ENCODE peak calls at places on chromosomes 1 and 21, in six cellular contexts. H is IMR-90, M is trophoblast cell, F is mesendoderm, K is H1, J is mesenchymal stem cell. B is an unnamed sample.

GRCh38 chr1:74463301-74463988 is 49.0 kb downstream of the LRRC53 start:
- DNase-seq in M (peak; percentile 48), J (no peak), K (no peak), H (peak; percentile 65), F (no peak), B (no peak)

GRCh38 chr1:3430820-3431219 is 23.6 kb upstream of the ARHGEF16 start:
- DNase-seq in K (no peak), J (no peak), F (no peak), M (no peak), H (no peak), B (no peak)

GRCh38 chr21:41865002-41865777 is 14.0 kb downstream of the PRDM15 start:
- DNase-seq in H (no peak), M (no peak), K (no peak), F (peak; percentile 15), J (no peak), B (no peak)

GRCh38 chr1:18314399-18314798 is 166.3 kb upstream of the KLHDC7A start:
- DNase-seq in M (no peak), H (no peak), J (no peak), K (no peak), F (no peak), B (no peak)

GRCh38 chr1:107883562-107883961 is 81.4 kb downstream of the VAV3 start:
- DNase-seq in J (no peak), M (no peak), H (no peak), F (no peak), K (no peak), B (no peak)

GRCh38 chr21:26637346-26637745 is 64.3 kb upstream of the CYYR1 start:
- DNase-seq in J (peak; percentile 12), H (no peak), K (no peak), M (no peak), F (no peak), B (no peak)

GRCh38 chr1:15994590-15995351 is 9.3 kb upstream of the SRARP start:
- DNase-seq in M (peak; percentile 82), H (peak; percentile 56), F (peak; percentile 53), J (peak; percentile 70), K (no peak), B (no peak)

GRCh38 chr21:39972471-39972870 is 105.2 kb downstream of the PCP4 start:
- DNase-seq in M (peak; percentile 18), J (no peak), H (no peak), F (no peak), K (no peak), B (no peak)

GRCh38 chr1:32761253-32761877 is 55.8 kb downstream of the YARS1 start:
- DNase-seq in H (peak; percentile 81), J (peak; percentile 83), F (peak; percentile 77), K (no peak), M (peak; percentile 58), B (no peak)

GRCh38 chr1:170145691-170146676 is at the start of gene NTMT2:
- DNase-seq in M (peak; percentile 74), J (no peak), H (peak; percentile 8), K (peak; percentile 88), F (peak; percentile 94), B (peak; percentile 42)

GRCh38 chr21:32209580-32209979 is 69.3 kb downstream of the MIS18A start:
- DNase-seq in F (no peak), M (no peak), K (no peak), J (no peak), H (no peak), B (no peak)

GRCh38 chr21:32207096-32207716 is 71.6 kb downstream of the MIS18A start:
- DNase-seq in M (peak; percentile 74), K (no peak), H (no peak), F (no peak), J (no peak), B (no peak)

GRCh38 chr21:32200029-32200428 is 78.8 kb downstream of the MIS18A start:
- DNase-seq in M (no peak), K (no peak), H (no peak), F (no peak), J (no peak), B (no peak)

GRCh38 chr21:32206631-32207030 is 72.2 kb downstream of the MIS18A start:
- DNase-seq in M (no peak), K (no peak), J (no peak), H (no peak), F (peak; percentile 16), B (no peak)

GRCh38 chr21:32203877-32204480 is 74.9 kb downstream of the MIS18A start:
- DNase-seq in H (no peak), M (no peak), J (no peak), F (no peak), K (no peak), B (no peak)
- H2AK5ac ChIP-seq in H (no peak overlapping the region), M (no peak overlapping the region), J (no peak overlapping the region), F (no peak overlapping the region), K (no peak overlapping the region), B (no peak overlapping the region)

GRCh38 chr1:90730247-90731022 is 13.3 kb upstream of the BARHL2 start:
- DNase-seq in M (peak; percentile 21), J (peak; percentile 18), F (no peak), K (no peak), H (peak; percentile 9), B (no peak)
- H3K4me3 ChIP-seq in M (peak overlapping the region; percentile 41), J (peak overlapping the region; percentile 34), F (no peak overlapping the region), K (peak overlapping the region; percentile 36), H (peak overlapping the region; percentile 28), B (no peak overlapping the region)

GRCh38 chr1:54384921-54385726 is 21.1 kb downstream of the SSBP3 start:
- DNase-seq in K (no peak), F (no peak), M (peak; percentile 80), H (peak; percentile 53), J (peak; percentile 47), B (no peak)
- H2AK5ac ChIP-seq in K (no peak overlapping the region), F (no peak overlapping the region), M (no peak overlapping the region), H (peak overlapping the region; percentile 78), J (no peak overlapping the region), B (no peak overlapping the region)

DNA sequence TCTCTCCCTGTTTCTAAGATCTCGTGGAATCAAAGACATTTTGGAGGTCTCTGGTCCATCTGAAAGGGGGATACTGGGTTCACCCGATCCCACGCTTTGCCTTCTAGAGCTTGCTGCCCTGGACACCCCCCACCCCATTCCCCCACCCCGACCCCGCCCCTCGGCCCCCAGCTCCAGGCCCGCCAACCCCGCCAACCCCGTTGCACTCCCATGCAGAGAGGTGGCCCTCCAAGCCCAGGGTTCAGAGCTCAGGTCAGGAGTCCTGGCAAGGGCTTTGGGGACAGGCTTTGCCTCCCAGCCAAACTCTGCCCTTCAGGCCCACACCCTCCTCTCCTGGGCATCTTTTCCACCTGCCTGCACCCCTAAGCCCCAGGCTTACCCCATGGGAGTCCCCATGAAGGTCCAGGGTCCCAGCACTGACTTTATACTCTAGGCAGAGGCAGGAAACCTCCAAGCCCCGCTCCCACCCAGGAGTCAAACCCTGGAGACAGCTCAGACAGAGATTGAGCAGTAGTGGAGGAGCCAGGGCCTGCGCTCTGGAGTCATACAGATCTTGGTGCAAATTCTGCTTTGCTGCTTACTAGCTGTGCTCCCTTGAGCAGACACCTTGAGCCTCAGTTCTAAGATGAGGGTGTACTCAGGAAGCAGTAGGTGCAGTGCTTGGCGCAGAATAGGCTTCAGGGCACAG is 155.9 kb downstream of the FOXD2 start:
- DNase-seq in H (no peak), K (no peak), F (no peak), J (no peak), M (no peak), B (no peak)
- H3K4me3 ChIP-seq in H (no peak overlapping the region), K (peak overlapping the region; percentile 26), F (no peak overlapping the region), J (no peak overlapping the region), M (no peak overlapping the region), B (no peak overlapping the region)

GRCh38 chr1:45583264-45583665 is 576 bp upstream of the NASP start:
- DNase-seq in H (peak; percentile 96), M (peak; percentile 98), J (peak; percentile 98), K (peak; percentile 90), F (peak; percentile 98), B (peak; percentile 92)

GRCh38 chr1:45585110-45585426 is 1.2 kb downstream of the NASP start:
- DNase-seq in J (no peak), H (no peak), K (no peak), M (no peak), F (no peak), B (no peak)

GRCh38 chr1:45585496-45586075 is 1.7 kb downstream of the NASP start:
- DNase-seq in J (no peak), H (no peak), K (no peak), F (peak; percentile 22), M (no peak), B (no peak)

GRCh38 chr1:45584351-45585109 is 689 bp downstream of the NASP start:
- DNase-seq in H (peak; percentile 83), F (peak; percentile 96), M (peak; percentile 93), K (peak; percentile 71), J (peak; percentile 92), B (peak; percentile 95)

GRCh38 chr1:45583666-45584350 is at the start of gene NASP:
- DNase-seq in J (peak; percentile 91), F (peak; percentile 93), K (no peak), H (peak; percentile 68), M (peak; percentile 94), B (peak; percentile 92)
- H2AK5ac ChIP-seq in J (no peak within 1 kb of the TSS), F (peak within 1 kb of the TSS; percentile 68), K (peak within 1 kb of the TSS; percentile 97), H (peak within 1 kb of the TSS; percentile 76), M (peak within 1 kb of the TSS; percentile 98), B (peak within 1 kb of the TSS; percentile 98)

DNA sequence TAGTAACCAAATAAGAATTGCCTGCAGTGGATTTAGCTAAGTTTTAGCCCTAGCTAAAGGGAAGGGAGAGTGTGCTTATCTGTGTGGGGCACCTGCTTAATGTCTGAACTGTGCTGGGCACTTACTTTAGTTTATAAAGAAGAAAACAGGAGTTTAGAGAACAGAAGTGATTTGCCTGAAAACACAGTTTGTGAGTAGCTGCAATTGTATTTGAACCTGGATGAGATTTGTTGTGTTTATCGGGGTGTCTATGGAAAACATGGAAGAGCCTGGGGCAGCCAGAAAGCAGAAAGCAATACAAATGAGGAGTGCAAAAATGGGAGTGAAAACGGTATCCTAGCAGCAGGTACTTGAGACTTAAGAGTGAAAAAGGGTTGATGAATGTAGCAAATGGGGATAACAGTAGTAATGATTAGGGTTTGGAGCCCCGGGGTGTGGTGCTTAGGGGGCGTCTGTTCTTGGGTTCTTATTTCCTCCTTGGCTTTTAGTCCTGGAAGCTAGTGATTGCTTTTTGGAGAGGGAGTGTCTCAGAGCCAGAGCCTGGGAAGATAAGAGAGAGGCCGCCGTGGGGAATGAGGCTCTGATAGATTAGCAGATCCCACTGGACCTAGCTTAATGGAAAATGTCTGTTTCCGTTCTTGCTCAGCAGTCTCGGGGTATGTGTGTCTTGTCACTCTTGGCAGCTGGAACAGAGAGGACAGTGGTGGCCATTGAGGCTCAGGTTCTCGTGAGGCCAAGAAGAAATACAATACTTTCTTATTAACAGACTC is 5.6 kb downstream of the PRCC start:
- DNase-seq in K (no peak), J (peak; percentile 36), F (peak; percentile 57), H (no peak), M (no peak), B (no peak)
- H3K4me3 ChIP-seq in K (no peak overlapping the region), J (no peak overlapping the region), F (no peak overlapping the region), H (no peak overlapping the region), M (no peak overlapping the region), B (no peak overlapping the region)

B was measured in neuronal stem cell.